ENCODE peak calls at places on chromosome X, in six cellular contexts. U, Z, I, K, C and E are unnamed samples.
A peak's percentile ranks its signal among the peaks of the same experiment; 100 is the strongest.

GRCh38 chrX:36160056-36160455 is 240.5 kb downstream of the CFAP47 start:
- DNase-seq in U (no peak), C (no peak), Z (no peak), K (no peak), I (no peak), E (no peak)

GRCh38 chrX:149630681-149631292 is 805 bp downstream of the TMEM185A start:
- DNase-seq in U (peak; percentile 18), C (no peak), Z (no peak), I (no peak), K (no peak), E (no peak)

GRCh38 chrX:129983575-129984131 is 1.2 kb downstream of the BCORL1 start:
- DNase-seq in K (no peak), I (peak; percentile 23), U (no peak), Z (peak; percentile 54), C (peak; percentile 65), E (peak; percentile 82)

GRCh38 chrX:140507982-140508305 is 3.1 kb upstream of the SOX3 start:
- DNase-seq in Z (peak; percentile 73), C (no peak), U (no peak), K (no peak), I (no peak), E (no peak)

GRCh38 chrX:134634691-134635090 is 23.6 kb downstream of the PLAC1 start:
- DNase-seq in K (no peak), C (no peak), Z (no peak), U (no peak), I (no peak), E (no peak)

GRCh38 chrX:68462197-68462596 is 28.9 kb upstream of the OPHN1 start:
- DNase-seq in C (no peak), U (no peak), I (no peak), Z (no peak), K (no peak), E (no peak)

GRCh38 chrX:66632986-66633385 is 5.9 kb downstream of the EDA2R start:
- DNase-seq in I (no peak), K (no peak), Z (no peak), U (no peak), C (no peak), E (no peak)

GRCh38 chrX:18252644-18253359 is 32.1 kb upstream of the BEND2 start:
- DNase-seq in C (no peak), I (no peak), U (no peak), Z (no peak), K (no peak), E (no peak)

GRCh38 chrX:23494741-23495140 is 160.1 kb downstream of the PTCHD1 start:
- DNase-seq in C (no peak), U (no peak), I (no peak), K (no peak), Z (no peak), E (no peak)

GRCh38 chrX:51931761-51932160 is 38.3 kb downstream of the MAGED1 start:
- DNase-seq in U (no peak), I (no peak), C (no peak), K (no peak), Z (no peak), E (no peak)

GRCh38 chrX:121871122-121871521 is 823.7 kb downstream of the GLUD2 start:
- DNase-seq in I (no peak), Z (no peak), K (no peak), U (no peak), C (peak; percentile 57), E (peak; percentile 20)

GRCh38 chrX:17738002-17738713 is 865 bp downstream of the SCML1 start:
- DNase-seq in K (peak; percentile 35), C (peak; percentile 79), I (peak; percentile 50), Z (peak; percentile 49), U (peak; percentile 56), E (peak; percentile 54)

GRCh38 chrX:31258163-31258562 is 186.3 kb upstream of the FTHL17 start:
- DNase-seq in I (no peak), C (no peak), K (no peak), Z (no peak), U (no peak), E (no peak)

DNA sequence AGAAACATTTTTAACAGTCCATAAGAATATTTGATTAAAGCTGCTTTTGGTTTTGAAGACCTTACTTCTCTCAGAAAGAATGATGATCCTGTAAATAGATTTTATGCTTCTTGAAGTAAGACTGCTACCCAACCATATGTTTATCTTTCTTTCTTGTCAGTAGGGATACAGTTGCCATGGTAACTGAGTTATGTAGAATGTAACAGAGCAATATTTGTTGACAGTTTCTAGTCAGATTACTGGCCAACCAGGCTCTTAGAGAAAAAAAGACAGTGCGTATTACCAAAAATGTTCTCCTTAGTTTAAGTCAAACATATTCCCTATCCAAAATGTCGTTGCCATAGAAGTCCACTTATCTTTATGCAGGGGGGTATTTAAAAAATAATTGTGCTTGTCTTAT is 456.8 kb downstream of the PRR32 start:
- DNase-seq in C (no peak), K (no peak), I (no peak), U (no peak), Z (no peak), E (no peak)
- TF ChIP-seq POLR2AphosphoS5 in C (no peak), K (no peak), I (no peak), U (no peak), Z (no peak), E (no peak)

DNA sequence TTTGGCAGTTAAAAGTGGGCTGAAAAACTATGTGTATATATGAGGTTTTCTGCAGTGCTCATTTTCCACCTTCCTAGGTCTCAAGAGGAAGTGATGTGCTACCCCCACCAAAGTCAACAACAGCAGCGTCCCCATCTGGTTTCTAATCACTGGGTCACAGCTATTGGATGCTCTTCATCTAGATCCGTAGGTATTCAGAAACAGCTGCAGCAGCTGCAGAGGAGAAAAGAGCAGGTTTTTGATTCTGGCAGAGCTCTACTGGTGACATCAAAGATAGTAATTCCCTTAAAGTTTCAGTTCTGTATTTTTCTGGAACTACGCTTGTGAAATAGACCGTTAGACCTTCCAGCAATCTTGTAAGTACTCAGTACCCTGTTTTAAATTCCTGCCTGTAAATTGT is 5.8 kb upstream of the GUCY2F start:
- DNase-seq in K (no peak), Z (no peak), C (no peak), U (no peak), I (no peak), E (no peak)
- TF ChIP-seq EP300 in K (no peak), Z (no peak), C (no peak), U (no peak), I (no peak), E (no peak)

GRCh38 chrX:136767104-136767941 is 13.4 kb downstream of the ARHGEF6 start:
- DNase-seq in I (peak; percentile 64), U (peak; percentile 1), K (peak; percentile 70), Z (peak; percentile 63), C (peak; percentile 87), E (peak; percentile 91)

GRCh38 chrX:136764206-136764605 is 16.5 kb downstream of the ARHGEF6 start:
- DNase-seq in U (no peak), C (no peak), I (no peak), Z (no peak), K (no peak), E (no peak)

GRCh38 chrX:136766785-136767103 is 14.0 kb downstream of the ARHGEF6 start:
- DNase-seq in Z (no peak), C (no peak), I (no peak), K (no peak), U (no peak), E (no peak)

GRCh38 chrX:136765957-136766356 is 14.8 kb downstream of the ARHGEF6 start:
- DNase-seq in C (no peak), U (no peak), K (no peak), Z (no peak), I (no peak), E (no peak)

DNA sequence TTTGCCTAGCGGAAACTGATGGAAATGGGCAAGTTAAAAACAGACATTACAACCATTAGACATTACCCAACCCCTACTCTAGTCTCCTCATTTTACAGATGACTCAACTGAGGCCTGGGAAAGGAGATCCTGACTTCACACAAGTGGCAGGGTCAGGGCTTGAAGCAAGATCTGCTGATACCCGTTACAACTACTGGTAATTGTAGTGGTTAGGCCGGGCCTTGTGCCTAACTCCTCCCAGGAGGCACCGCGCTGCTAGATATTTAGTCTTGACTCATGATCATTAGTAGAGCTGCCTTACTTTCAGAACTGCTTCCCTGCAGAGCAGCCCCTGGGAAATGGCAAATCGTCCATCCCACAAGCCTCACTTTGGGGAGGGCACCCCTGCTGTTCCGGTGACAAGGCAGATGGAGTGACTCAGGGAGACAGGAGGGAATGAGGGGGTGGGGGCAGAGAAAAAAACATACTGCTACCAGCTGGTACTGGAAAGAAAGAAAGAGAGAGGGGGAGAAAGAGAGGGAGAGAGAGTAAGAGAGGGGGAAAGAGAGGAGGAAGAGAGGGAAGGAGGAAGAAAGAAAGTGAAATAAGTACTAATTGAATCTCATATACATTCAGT is 12.2 kb downstream of the ARHGEF6 start:
- DNase-seq in U (no peak), C (peak; percentile 73), Z (no peak), I (peak; percentile 37), K (no peak), E (no peak)
- TF ChIP-seq POLR2AphosphoS5 in U (no peak), C (no peak), Z (no peak), I (no peak), K (peak; percentile 27), E (no peak)

GRCh38 chrX:41588271-41588670 is 100.5 kb upstream of the GPR34 start:
- DNase-seq in Z (no peak), C (no peak), K (no peak), U (no peak), I (no peak), E (no peak)
- TF ChIP-seq EP300 in Z (no peak), C (no peak), K (no peak), U (no peak), I (no peak), E (no peak)